ENCODE peak calls at places on chromosomes 2 and 18, in six cellular contexts. I is ACHN, G is IMR-90, K is GM04503, J is endothelial cell of umbilical vein, T is cerebellum. R is an unnamed sample.

GRCh38 chr18:61602836-61603235 is 269.6 kb downstream of the CDH20 start:
- DNase-seq in I (no peak), G (peak), K (no peak), J (peak), T (no peak), R (peak)

GRCh38 chr18:55464581-55464980 is 123.4 kb downstream of the TCF4 start:
- DNase-seq in I (no peak), G (no peak), K (no peak), J (no peak), T (no peak), R (no peak)

GRCh38 chr18:28425886-28426285 is 249.0 kb upstream of the CDH2 start:
- DNase-seq in I (no peak), G (no peak), K (no peak), J (no peak), T (no peak), R (no peak)

GRCh38 chr2:120710256-120710655 is 25.4 kb upstream of the GLI2 start:
- DNase-seq in I (no peak), G (peak), K (no peak), J (no peak), T (no peak), R (peak)

GRCh38 chr18:12776821-12777471 is 74.1 kb downstream of the PSMG2 start:
- DNase-seq in I (no peak), G (no peak), K (no peak), J (no peak), T (no peak), R (no peak)

GRCh38 chr2:232571026-232571474 is 20.6 kb downstream of the EIF4E2 start:
- DNase-seq in I (no peak), G (peak), K (no peak), J (no peak), T (no peak), R (no peak)

GRCh38 chr2:220394433-220394832 is 767.0 kb downstream of the SLC4A3 start:
- DNase-seq in I (peak), G (peak), K (no peak), J (no peak), T (no peak), R (peak)

GRCh38 chr2:73939419-73939818 is 12.7 kb downstream of the DGUOK start:
- DNase-seq in I (peak), G (peak), K (peak), J (no peak), T (no peak), R (no peak)

GRCh38 chr2:168392797-168393196 is 63.3 kb upstream of the CERS6 start:
- DNase-seq in I (no peak), G (no peak), K (no peak), J (no peak), T (no peak), R (no peak)

GRCh38 chr2:177545981-177546600 is 153.5 kb downstream of the AGPS start:
- DNase-seq in I (no peak), G (no peak), K (no peak), J (no peak), T (no peak), R (no peak)

GRCh38 chr2:38095079-38095478 is 19.1 kb upstream of the CYP1B1 start:
- DNase-seq in I (no peak), G (no peak), K (no peak), J (no peak), T (no peak), R (no peak)

GRCh38 chr2:106030287-106031268 is 163.5 kb downstream of the UXS1 start:
- DNase-seq in I (no peak), G (peak), K (peak), J (peak), T (peak), R (peak)

GRCh38 chr2:60872510-60872928 is 8.9 kb upstream of the REL start:
- DNase-seq in I (no peak), G (peak), K (no peak), J (no peak), T (no peak), R (no peak)

GRCh38 chr2:120508581-120509041 is 162.7 kb downstream of the INHBB start:
- DNase-seq in I (no peak), G (no peak), K (no peak), J (peak), T (no peak), R (peak)

GRCh38 chr2:223692227-223692947 is 90.2 kb upstream of the SCG2 start:
- DNase-seq in I (peak), G (peak), K (no peak), J (peak), T (peak), R (peak)

GRCh38 chr2:48600917-48601316 is 16.7 kb upstream of the GTF2A1L start:
- DNase-seq in I (no peak), G (peak), K (peak), J (no peak), T (no peak), R (peak)

GRCh38 chr18:77203071-77203470 is 46.6 kb upstream of the GALR1 start:
- DNase-seq in I (no peak), G (peak), K (no peak), J (no peak), T (no peak), R (no peak)

GRCh38 chr18:74456409-74457042 is 582 bp downstream of the DIPK1C start:
- DNase-seq in I (no peak), G (no peak), K (no peak), J (no peak), T (no peak), R (no peak)

GRCh38 chr2:30178618-30179404 is 32.0 kb downstream of the YPEL5 start:
- DNase-seq in I (no peak), G (peak), K (peak), J (peak), T (peak), R (peak)

GRCh38 chr2:149692837-149693518 is 105.4 kb upstream of the MMADHC start:
- DNase-seq in I (no peak), G (peak), K (peak), J (no peak), T (no peak), R (peak)

GRCh38 chr18:3062798-3063563 is 50.0 kb upstream of the LPIN2 start:
- DNase-seq in I (peak), G (peak), K (no peak), J (peak), T (no peak), R (no peak)

R was measured in brain microvascular endothelial cell.